ENCODE peak calls at places on chromosomes 16 and 17, in seven cellular contexts. L, I, N, T, Y, O and D are unnamed samples. For H3K36me3, the result is how much of the 10 kb centered on the place peaks cover.

GRCh38 chr16:907819-908218 is 63.0 kb downstream of the LMF1 start:
- DNase-seq in O (no peak), N (no peak), T (no peak), I (no peak), Y (peak), L (no peak), D (no peak)

GRCh38 chr16:85553436-85554113 is 59.5 kb upstream of the GSE1 start:
- DNase-seq in O (peak), T (peak), I (peak), N (peak), Y (peak), L (peak), D (peak)

GRCh38 chr16:9647981-9648701 is 534.1 kb downstream of the GRIN2A start:
- DNase-seq in I (no peak), N (peak), T (peak), O (peak), L (peak), Y (no peak), D (peak)

GRCh38 chr17:8436169-8436932 is 667 bp downstream of the NDEL1 start:
- DNase-seq in L (peak), N (peak), T (peak), Y (peak), I (peak), O (peak), D (peak)

GRCh38 chr16:828891-829290 is 28.4 kb upstream of the GNG13 start:
- DNase-seq in I (no peak), Y (no peak), T (no peak), O (no peak), L (no peak), N (no peak), D (no peak)

GRCh38 chr16:72111653-72112451 is 18.2 kb downstream of the DHX38 start:
- DNase-seq in L (no peak), T (no peak), Y (no peak), N (peak), I (no peak), O (no peak), D (no peak)

GRCh38 chr17:64354824-64355535 is 35.7 kb downstream of the PECAM1 start:
- DNase-seq in L (no peak), O (no peak), N (no peak), T (no peak), Y (peak), I (no peak), D (no peak)

GRCh38 chr17:58335061-58335731 is 6.6 kb upstream of the TSPOAP1 start:
- DNase-seq in T (no peak), Y (peak), L (no peak), N (no peak), O (no peak), I (no peak), D (peak)

GRCh38 chr16:86823895-86824671 is 245.7 kb downstream of the FOXL1 start:
- DNase-seq in I (peak), L (no peak), T (no peak), Y (no peak), O (no peak), N (no peak), D (no peak)

DNA sequence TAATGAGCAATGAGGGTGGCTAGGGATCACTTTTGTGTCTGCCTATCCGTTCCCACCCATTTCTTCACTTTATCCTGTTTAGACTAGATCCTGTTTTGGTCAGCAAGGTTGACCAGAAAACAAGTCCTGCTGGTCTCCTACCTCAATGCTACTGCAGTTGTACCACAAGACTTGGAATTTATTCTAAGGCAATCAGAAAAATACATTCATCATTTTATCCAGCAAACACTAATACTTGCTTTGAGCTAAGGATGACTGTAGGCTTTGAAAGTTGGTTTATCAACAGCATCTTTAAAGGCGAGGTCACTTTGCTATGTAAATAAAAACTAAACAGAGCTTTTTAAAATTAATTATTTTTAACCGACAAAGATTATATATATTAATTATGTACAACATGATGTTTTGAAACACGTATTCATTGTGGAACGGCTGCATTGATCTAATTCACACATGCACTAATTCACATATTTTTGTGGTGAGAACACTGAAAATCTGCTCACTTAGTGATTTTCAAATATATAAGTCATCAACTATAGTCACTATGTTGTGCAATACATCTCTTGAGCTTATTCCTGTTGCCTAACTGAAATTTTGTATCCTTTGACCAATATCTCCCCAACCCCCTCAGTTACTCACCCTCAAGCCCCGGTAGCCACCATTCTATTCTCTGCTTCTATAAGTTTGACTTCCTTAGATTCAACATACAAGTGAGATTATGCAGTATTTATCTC is 125.9 kb upstream of the HS3ST3A1 start:
- DNase-seq in Y (no peak), L (no peak), N (no peak), O (no peak), T (no peak), I (no peak), D (no peak)
- H3K27ac ChIP-seq in Y (no peak), L (no peak), N (no peak), O (no peak), T (no peak), I (no peak), D (no peak)

GRCh38 chr17:2462481-2462880 is 49.2 kb downstream of the METTL16 start:
- DNase-seq in Y (no peak), I (no peak), O (no peak), N (no peak), T (no peak), L (no peak), D (no peak)
- H3K36me3 ChIP-seq in Y (under half), I (under half), O (under half), N (under half), T (under half), L (under half), D (under half)

GRCh38 chr17:57115916-57116315 is 30.9 kb downstream of the AKAP1 start:
- DNase-seq in O (no peak), L (no peak), I (no peak), N (no peak), Y (no peak), T (no peak), D (no peak)

GRCh38 chr17:57112994-57113393 is 27.9 kb downstream of the AKAP1 start:
- DNase-seq in L (no peak), O (no peak), I (no peak), N (no peak), Y (no peak), T (no peak), D (no peak)

GRCh38 chr17:57114085-57114673 is 29.1 kb downstream of the AKAP1 start:
- DNase-seq in Y (peak), L (peak), T (peak), O (peak), I (peak), N (peak), D (peak)

GRCh38 chr17:57115377-57115776 is 30.3 kb downstream of the AKAP1 start:
- DNase-seq in T (no peak), Y (no peak), N (no peak), O (no peak), L (no peak), I (no peak), D (no peak)

GRCh38 chr17:57113656-57114055 is 28.6 kb downstream of the AKAP1 start:
- DNase-seq in L (no peak), Y (no peak), I (no peak), T (no peak), N (no peak), O (no peak), D (no peak)
- H3K27ac ChIP-seq in L (no peak), Y (no peak), I (no peak), T (peak), N (no peak), O (no peak), D (no peak)

DNA sequence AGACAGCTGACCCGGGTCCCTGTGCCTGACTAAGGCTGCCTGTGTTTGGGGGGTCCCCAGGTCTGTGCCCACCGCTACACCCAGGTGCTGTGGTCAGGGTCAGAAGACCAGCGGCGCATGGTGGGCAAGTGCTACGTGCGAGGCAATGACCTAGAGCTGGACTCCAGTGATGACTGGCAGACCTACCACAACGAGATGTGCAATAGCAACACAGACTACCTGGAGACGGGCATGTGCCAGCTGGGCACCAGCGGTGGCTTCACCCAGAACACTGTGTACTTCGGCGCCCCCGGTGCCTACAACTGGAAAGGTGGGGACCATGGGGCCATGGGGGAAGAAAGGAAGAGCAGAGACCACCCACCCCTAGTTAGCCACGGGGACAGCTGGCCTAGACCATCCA is 12.1 kb downstream of the ITGA3 start:
- DNase-seq in I (no peak), T (no peak), N (no peak), O (no peak), L (no peak), Y (no peak), D (no peak)
- H3K36me3 ChIP-seq in I (half or more), T (under half), N (under half), O (under half), L (under half), Y (under half), D (under half)

GRCh38 chr16:2852003-2852730 is 5.8 kb downstream of the PRSS22 start:
- DNase-seq in I (no peak), T (no peak), O (no peak), N (no peak), L (no peak), Y (no peak), D (no peak)
- H3K27ac ChIP-seq in I (no peak), T (no peak), O (no peak), N (no peak), L (no peak), Y (no peak), D (no peak)